ENCODE peak calls at places on chromosomes 5 and 9, in eight cellular contexts. C, R, Q, M, X, O, G and H are unnamed samples.

GRCh38 chr9:6414291-6414690 is 1.3 kb downstream of the UHRF2 start:
- DNase-seq in M (no peak), Q (no peak), O (peak; percentile 49), C (no peak), R (no peak), G (no peak), X (no peak), H (no peak)

GRCh38 chr5:94941113-94941765 is 322.8 kb downstream of the SLF1 start:
- DNase-seq in G (no peak), X (no peak), M (no peak), C (no peak), Q (no peak), R (no peak), O (no peak), H (no peak)

GRCh38 chr9:91949946-91950664 is at the start of gene ROR2:
- DNase-seq in X (peak; percentile 69), O (peak; percentile 84), Q (peak; percentile 69), G (peak; percentile 81), C (peak; percentile 67), R (peak; percentile 22), M (peak; percentile 94), H (no peak)

GRCh38 chr5:90983148-90983547 is 400.0 kb downstream of the ARRDC3 start:
- DNase-seq in O (peak; percentile 22), G (no peak), R (no peak), Q (peak; percentile 36), M (no peak), X (no peak), C (no peak), H (no peak)

GRCh38 chr9:13857521-13857920 is 456.4 kb downstream of the NFIB start:
- DNase-seq in Q (no peak), C (no peak), X (no peak), O (peak; percentile 39), G (no peak), R (no peak), M (no peak), H (no peak)

GRCh38 chr5:116652196-116652729 is 77.6 kb upstream of the SEMA6A start:
- DNase-seq in R (peak; percentile 2), X (peak; percentile 47), M (peak; percentile 84), G (peak; percentile 46), O (peak; percentile 8), Q (no peak), C (peak; percentile 62), H (peak; percentile 42)

GRCh38 chr5:176810687-176811501 is 535 bp downstream of the UNC5A start:
- DNase-seq in G (no peak), Q (no peak), M (no peak), R (no peak), O (peak; percentile 62), C (no peak), X (no peak), H (no peak)

GRCh38 chr9:107520186-107520585 is 30.6 kb upstream of the KLF4 start:
- DNase-seq in X (no peak), C (no peak), M (no peak), G (no peak), O (no peak), R (no peak), Q (no peak), H (no peak)

GRCh38 chr9:6247266-6247665 is 31.7 kb downstream of the IL33 start:
- DNase-seq in Q (no peak), G (no peak), M (no peak), C (no peak), R (no peak), X (no peak), O (no peak), H (no peak)

GRCh38 chr5:14153932-14154646 is 10.9 kb downstream of the TRIO start:
- DNase-seq in R (no peak), Q (peak; percentile 75), G (no peak), M (peak; percentile 79), C (peak; percentile 71), X (peak; percentile 70), O (peak; percentile 77), H (no peak)

GRCh38 chr5:142888469-142889085 is 118.4 kb downstream of the ARHGAP26 start:
- DNase-seq in M (peak; percentile 69), X (no peak), Q (peak; percentile 70), O (peak; percentile 73), R (peak; percentile 11), C (no peak), G (peak; percentile 46), H (no peak)

GRCh38 chr5:133928690-133929393 is 39.6 kb downstream of the C5orf15 start:
- DNase-seq in O (no peak), M (no peak), C (no peak), X (no peak), R (no peak), Q (no peak), G (peak; percentile 60), H (no peak)

GRCh38 chr5:158530111-158530510 is 569.6 kb downstream of the EBF1 start:
- DNase-seq in X (no peak), G (no peak), Q (no peak), O (no peak), C (no peak), R (no peak), M (no peak), H (no peak)

GRCh38 chr5:75672616-75673015 is 44.6 kb downstream of the POC5 start:
- DNase-seq in C (no peak), R (no peak), Q (no peak), M (no peak), O (no peak), G (no peak), X (no peak), H (no peak)

GRCh38 chr9:91028166-91028827 is 226.7 kb downstream of the SYK start:
- DNase-seq in M (no peak), Q (no peak), O (no peak), R (no peak), X (no peak), G (no peak), C (no peak), H (no peak)

GRCh38 chr5:38433160-38433861 is 123.1 kb downstream of the LIFR start:
- DNase-seq in O (peak; percentile 75), R (peak; percentile 5), C (peak; percentile 68), Q (peak; percentile 59), G (no peak), M (no peak), X (no peak), H (no peak)

GRCh38 chr5:178241259-178241658 is 8.7 kb upstream of the PHYKPL start:
- DNase-seq in R (no peak), G (no peak), O (no peak), C (peak; percentile 42), M (no peak), X (no peak), Q (no peak), H (no peak)

GRCh38 chr5:124395287-124395686 is 351.2 kb downstream of the ZNF608 start:
- DNase-seq in M (no peak), R (peak; percentile 1), O (no peak), C (no peak), G (no peak), Q (no peak), X (no peak), H (no peak)

GRCh38 chr5:127517110-127517479 is 345 bp upstream of the PRRC1 start:
- DNase-seq in C (peak; percentile 17), M (no peak), O (no peak), G (no peak), Q (no peak), X (no peak), R (no peak), H (peak; percentile 8)

GRCh38 chr9:22040760-22041159 is 31.7 kb upstream of the CDKN2B start:
- DNase-seq in Q (no peak), O (peak; percentile 62), C (no peak), X (no peak), G (no peak), R (no peak), M (no peak), H (no peak)

GRCh38 chr9:32385135-32385884 is 867 bp downstream of the ACO1 start:
- DNase-seq in O (no peak), C (no peak), R (no peak), Q (no peak), M (no peak), G (no peak), X (no peak), H (no peak)

GRCh38 chr5:110225949-110226348 is 500.5 kb downstream of the TMEM232 start:
- DNase-seq in R (no peak), O (no peak), G (no peak), M (no peak), X (no peak), C (no peak), Q (no peak), H (no peak)

GRCh38 chr5:16902846-16903245 is 33.2 kb downstream of the MYO10 start:
- DNase-seq in R (no peak), O (peak; percentile 91), M (no peak), X (no peak), C (no peak), Q (no peak), G (no peak), H (no peak)

GRCh38 chr5:142720561-142721275 is 34.8 kb upstream of the FGF1 start:
- DNase-seq in R (peak; percentile 33), X (peak; percentile 53), O (no peak), M (peak; percentile 45), Q (no peak), G (no peak), C (peak; percentile 59), H (no peak)

GRCh38 chr9:132919609-132920268 is 24.7 kb downstream of the TSC1 start:
- DNase-seq in C (no peak), G (no peak), X (no peak), Q (no peak), O (no peak), R (no peak), M (no peak), H (no peak)

GRCh38 chr5:97425511-97425910 is 242.5 kb upstream of the RIOK2 start:
- DNase-seq in C (no peak), M (peak; percentile 74), O (peak; percentile 13), Q (no peak), G (no peak), X (no peak), R (no peak), H (no peak)

GRCh38 chr5:178126556-178126955 is 4.3 kb upstream of the RMND5B start:
- DNase-seq in M (peak; percentile 87), R (no peak), G (no peak), O (no peak), C (no peak), X (no peak), Q (no peak), H (no peak)

GRCh38 chr5:131377785-131378325 is 114.0 kb downstream of the CDC42SE2 start:
- DNase-seq in X (no peak), R (no peak), O (no peak), M (no peak), C (no peak), Q (no peak), G (no peak), H (no peak)

GRCh38 chr5:150175536-150175935 is 9.0 kb downstream of the CDX1 start:
- DNase-seq in G (peak; percentile 69), C (no peak), M (peak; percentile 88), X (no peak), O (peak; percentile 65), R (no peak), Q (peak; percentile 63), H (no peak)

GRCh38 chr9:13804532-13804931 is 509.4 kb downstream of the NFIB start:
- DNase-seq in R (no peak), X (no peak), Q (no peak), O (no peak), M (no peak), G (no peak), C (no peak), H (no peak)

GRCh38 chr5:84830265-84830664 is 445.6 kb upstream of the EDIL3 start:
- DNase-seq in R (no peak), M (no peak), O (no peak), C (no peak), Q (no peak), G (no peak), X (no peak), H (no peak)

GRCh38 chr5:149561848-149562247 is 10.6 kb upstream of the CSNK1A1 start:
- DNase-seq in G (no peak), M (peak; percentile 59), O (peak; percentile 75), R (no peak), Q (peak; percentile 84), X (no peak), C (no peak), H (no peak)